ENCODE peak calls at places on chromosomes 4 and X, in five cellular contexts. H, R, I, S and M are unnamed samples.

GRCh38 chr4:129839687-129840086 is 743.7 kb downstream of the C4orf33 start:
- DNase-seq in H (no peak), R (no peak), I (no peak), S (no peak), M (no peak)

GRCh38 chr4:142405021-142405991 is 440.8 kb downstream of the INPP4B start:
- DNase-seq in H (peak), R (peak), I (no peak), S (no peak), M (peak)

GRCh38 chrX:11953615-11954014 is 184.7 kb upstream of the FRMPD4 start:
- DNase-seq in H (no peak), R (no peak), I (no peak), S (no peak), M (no peak)

GRCh38 chrX:106144755-106145639 is 23.1 kb upstream of the PWWP3B start:
- DNase-seq in H (no peak), R (no peak), I (no peak), S (no peak), M (no peak)

GRCh38 chr4:113675731-113676707 is 85.5 kb downstream of the CAMK2D start:
- DNase-seq in H (no peak), R (no peak), I (no peak), S (no peak), M (no peak)

GRCh38 chr4:52841707-52842456 is 20.2 kb upstream of the RASL11B start:
- DNase-seq in H (no peak), R (no peak), I (no peak), S (no peak), M (no peak)

GRCh38 chr4:26130173-26130572 is 190.6 kb upstream of the RBPJ start:
- DNase-seq in H (no peak), R (no peak), I (no peak), S (no peak), M (no peak)

GRCh38 chr4:771464-771863 is 54.5 kb downstream of the CPLX1 start:
- DNase-seq in H (no peak), R (no peak), I (no peak), S (no peak), M (no peak)

GRCh38 chr4:13891544-13891939 is 264.0 kb upstream of the BOD1L1 start:
- DNase-seq in H (no peak), R (no peak), I (no peak), S (no peak), M (no peak)

GRCh38 chr4:724131-724530 is 18.5 kb downstream of the PCGF3 start:
- DNase-seq in H (no peak), R (no peak), I (no peak), S (no peak), M (no peak)

GRCh38 chr4:127643791-127644190 is 11.0 kb downstream of the INTU start:
- DNase-seq in H (no peak), R (no peak), I (no peak), S (no peak), M (no peak)